ENCODE peak calls at places on chromosomes 1 and 21, in six cellular contexts. K is heart left ventricle, N is body of pancreas, Q is WTC11, H is GM10248, L is GM12865. B is an unnamed sample.
A peak's percentile ranks its signal among the peaks of the same experiment; 100 is the strongest.

GRCh38 chr1:70496181-70496580 is 85.1 kb downstream of the CTH start:
- DNase-seq in K (no peak), N (no peak), Q (no peak), H (no peak), L (no peak), B (no peak)

GRCh38 chr1:27589841-27590426 is 14.0 kb downstream of the AHDC1 start:
- DNase-seq in K (peak; percentile 65), N (no peak), Q (no peak), H (no peak), L (no peak), B (no peak)

GRCh38 chr1:153466908-153467307 is 6.5 kb upstream of the S100A7 start:
- DNase-seq in K (no peak), N (no peak), Q (no peak), H (no peak), L (no peak), B (no peak)

GRCh38 chr1:222914861-222915632 is 100.2 kb downstream of the DISP1 start:
- DNase-seq in K (no peak), N (no peak), Q (no peak), H (no peak), L (no peak), B (no peak)

GRCh38 chr1:232211149-232211548 is 418.8 kb downstream of the SIPA1L2 start:
- DNase-seq in K (no peak), N (no peak), Q (peak; percentile 69), H (no peak), L (peak; percentile 5), B (peak; percentile 13)

GRCh38 chr21:16554522-16554921 is 824.7 kb downstream of the USP25 start:
- DNase-seq in K (no peak), N (no peak), Q (no peak), H (no peak), L (no peak), B (no peak)

GRCh38 chr21:45507888-45508508 is 34.2 kb downstream of the SLC19A1 start:
- DNase-seq in K (no peak), N (no peak), Q (no peak), H (no peak), L (no peak), B (no peak)

GRCh38 chr1:10724948-10725852 is 71.2 kb downstream of the CASZ1 start:
- DNase-seq in K (peak; percentile 71), N (peak; percentile 88), Q (no peak), H (no peak), L (no peak), B (no peak)

GRCh38 chr1:79662596-79662995 is 656.1 kb upstream of the ADGRL4 start:
- DNase-seq in K (no peak), N (no peak), Q (no peak), H (no peak), L (no peak), B (no peak)

GRCh38 chr1:16644179-16645043 is 22.3 kb downstream of the RNU1-3 start:
- DNase-seq in K (peak; percentile 100), N (peak; percentile 99), Q (peak; percentile 99), H (peak; percentile 100), L (peak; percentile 98), B (peak; percentile 99)
- TF ChIP-seq CTCF in K (peak; percentile 69), N (peak; percentile 61), Q (no peak), H (peak; percentile 48), L (peak; percentile 74), B (peak; percentile 12)

GRCh38 chr1:99177465-99177864 is 86.8 kb upstream of the PLPPR4 start:
- DNase-seq in K (no peak), N (no peak), Q (no peak), H (no peak), L (no peak), B (no peak)
- TF ChIP-seq CTCF in K (no peak), N (no peak), Q (no peak), H (no peak), L (no peak), B (no peak)

GRCh38 chr1:7218210-7218832 is 433.1 kb downstream of the CAMTA1 start:
- DNase-seq in K (no peak), N (peak; percentile 66), Q (peak; percentile 67), H (peak; percentile 37), L (peak; percentile 41), B (peak; percentile 61)
- TF ChIP-seq CTCF in K (peak; percentile 63), N (peak; percentile 82), Q (peak; percentile 76), H (peak; percentile 48), L (peak; percentile 62), B (peak; percentile 85)

DNA sequence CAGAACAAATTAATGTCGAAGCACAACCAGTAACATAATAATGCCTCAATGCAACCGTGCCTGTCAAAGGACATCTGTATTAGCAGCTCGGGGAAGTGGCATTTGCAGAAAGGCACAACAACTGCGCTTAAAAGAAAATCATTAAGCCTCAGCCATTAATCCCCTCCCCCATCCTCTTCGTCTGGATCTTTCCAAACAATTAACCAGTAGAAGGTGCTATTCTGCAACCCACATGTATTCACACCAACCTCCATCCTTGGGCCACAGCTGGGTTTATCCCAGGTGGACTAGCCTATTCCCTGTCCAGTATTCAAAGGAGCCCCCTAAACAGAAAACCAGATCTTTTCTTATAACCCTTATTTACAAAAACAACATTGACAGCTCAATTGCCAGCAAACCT is 2.6 kb downstream of the RERE start:
- DNase-seq in K (no peak), N (peak; percentile 54), Q (no peak), H (no peak), L (no peak), B (peak; percentile 19)
- TF ChIP-seq CTCF in K (no peak), N (peak; percentile 51), Q (no peak), H (peak; percentile 14), L (no peak), B (no peak)

GRCh38 chr1:119141020-119141424 is 569 bp upstream of the WARS2 start:
- DNase-seq in K (no peak), N (peak; percentile 16), Q (peak; percentile 54), H (no peak), L (peak; percentile 56), B (peak; percentile 35)
- TF ChIP-seq CTCF in K (no peak), N (peak; percentile 22), Q (peak; percentile 16), H (peak; percentile 57), L (peak; percentile 35), B (peak; percentile 15)

DNA sequence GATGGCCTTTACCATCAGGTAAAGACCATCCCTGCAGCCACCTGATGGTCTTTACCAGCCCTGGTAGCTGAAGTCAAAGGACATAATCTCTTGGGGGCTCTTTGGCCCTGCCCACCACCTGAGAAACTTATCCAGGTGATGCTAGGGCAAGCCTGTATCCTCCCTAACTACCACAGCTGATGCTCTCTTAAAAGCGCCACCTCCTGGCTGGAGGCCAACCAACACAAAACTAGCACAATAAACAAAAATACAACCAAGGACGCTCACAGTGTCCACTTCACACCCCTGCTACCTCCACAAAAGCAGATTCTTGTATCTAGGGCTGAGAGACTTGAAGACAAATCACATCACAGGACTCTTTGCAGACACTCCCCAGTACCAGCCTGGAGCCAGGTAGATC is 357.1 kb upstream of the POU3F1 start:
- DNase-seq in K (no peak), N (no peak), Q (no peak), H (no peak), L (no peak), B (no peak)
- TF ChIP-seq CTCF in K (no peak), N (no peak), Q (no peak), H (peak; percentile 9), L (peak; percentile 15), B (no peak)

GRCh38 chr1:166261511-166261910 is 94.7 kb upstream of the FAM78B start:
- DNase-seq in K (no peak), N (no peak), Q (no peak), H (no peak), L (no peak), B (no peak)

GRCh38 chr1:166253076-166253779 is 86.4 kb upstream of the FAM78B start:
- DNase-seq in K (no peak), N (no peak), Q (no peak), H (no peak), L (no peak), B (no peak)

DNA sequence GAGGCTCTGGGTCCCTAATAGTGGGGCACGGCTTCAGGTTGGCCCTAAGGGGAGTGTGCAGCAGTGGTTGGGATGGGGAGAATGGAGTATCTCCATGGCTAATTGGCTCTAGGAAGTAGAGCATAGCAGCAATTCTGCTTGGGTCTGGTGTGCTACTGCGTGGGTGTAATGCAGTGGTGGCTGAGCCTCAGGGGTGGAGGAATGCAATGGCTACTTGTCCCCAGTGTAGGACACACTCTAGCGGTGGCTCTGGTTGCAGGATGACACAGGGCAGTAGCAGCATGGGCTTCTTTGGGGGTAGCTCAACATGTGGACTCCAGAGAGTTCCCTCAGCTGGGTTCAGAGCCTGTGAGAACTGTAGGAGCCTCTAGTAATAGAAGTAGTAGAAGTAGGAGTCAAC is 91.2 kb upstream of the FAM78B start:
- DNase-seq in K (no peak), N (no peak), Q (no peak), H (no peak), L (peak; percentile 58), B (no peak)
- TF ChIP-seq CTCF in K (no peak), N (no peak), Q (no peak), H (no peak), L (peak; percentile 39), B (no peak)

GRCh38 chr1:117567976-117568375 is 37.9 kb upstream of the TENT5C start:
- DNase-seq in K (no peak), N (no peak), Q (no peak), H (no peak), L (no peak), B (no peak)

GRCh38 chr1:117567435-117567834 is 38.4 kb upstream of the TENT5C start:
- DNase-seq in K (no peak), N (no peak), Q (no peak), H (no peak), L (no peak), B (no peak)

GRCh38 chr1:117569956-117570355 is 35.9 kb upstream of the TENT5C start:
- DNase-seq in K (no peak), N (no peak), Q (no peak), H (no peak), L (no peak), B (no peak)

GRCh38 chr1:117570988-117571409 is 34.8 kb upstream of the TENT5C start:
- DNase-seq in K (no peak), N (peak; percentile 83), Q (no peak), H (no peak), L (no peak), B (no peak)

DNA sequence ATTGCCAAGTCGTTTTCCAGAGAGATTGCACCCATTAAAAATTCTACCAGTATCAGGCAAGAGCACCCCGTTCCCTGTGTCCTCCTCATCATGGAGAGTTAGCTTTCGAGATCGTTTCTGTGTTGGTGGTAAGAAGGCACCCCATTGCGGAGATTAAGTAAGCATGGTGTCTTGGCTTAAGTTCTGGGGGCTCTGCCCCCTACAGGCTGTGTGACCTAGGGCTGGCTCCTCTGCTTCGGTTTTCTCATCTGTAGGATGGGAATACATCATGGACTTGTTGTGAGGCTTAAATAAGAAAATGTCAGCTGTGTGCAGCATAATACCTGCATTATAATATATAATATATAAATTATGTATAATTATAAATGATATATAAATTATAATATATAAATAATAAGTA is 36.8 kb upstream of the TENT5C start:
- DNase-seq in K (no peak), N (no peak), Q (no peak), H (no peak), L (no peak), B (no peak)
- TF ChIP-seq CTCF in K (no peak), N (no peak), Q (no peak), H (no peak), L (no peak), B (no peak)

GRCh38 chr1:115040501-115040900 is 10.9 kb downstream of the TSHB start:
- DNase-seq in K (no peak), N (no peak), Q (no peak), H (no peak), L (no peak), B (no peak)
- TF ChIP-seq CTCF in K (no peak), N (no peak), Q (no peak), H (no peak), L (no peak), B (no peak)